ENCODE peak calls at places on chromosomes 1 and 21, in eight cellular contexts. Y is progenitor cell of endocrine pancreas; A is trophoblast cell; D is stimulated activated CD8-positive, alpha-beta memory T cell treated with anti-CD3 and anti-CD28 coated beads, Interleukin-7, amount 100 ng/mL, for 1 hour; G is tibial nerve; B is A549; W is endodermal cell; C is dorsolateral prefrontal cortex. M is an unnamed sample.

GRCh38 chr1:6803357-6803756 is 18.1 kb downstream of the CAMTA1 start:
- DNase-seq in G (no peak), Y (no peak), A (peak), B (no peak), D (no peak), W (no peak), C (no peak), M (no peak)

GRCh38 chr1:29395724-29396437 is 159.6 kb downstream of the PTPRU start:
- DNase-seq in W (no peak), B (no peak), D (no peak), G (no peak), C (no peak), A (no peak), Y (no peak), M (no peak)

GRCh38 chr1:42239041-42239440 is 74.5 kb upstream of the GUCA2A start:
- DNase-seq in B (no peak), Y (no peak), W (no peak), D (no peak), G (no peak), A (no peak), C (no peak), M (no peak)

GRCh38 chr1:114235956-114236355 is 82.3 kb upstream of the SYT6 start:
- DNase-seq in D (no peak), W (no peak), B (no peak), Y (no peak), C (no peak), G (no peak), A (no peak), M (no peak)

GRCh38 chr1:160214481-160215140 is 9.4 kb downstream of the PEA15 start:
- DNase-seq in Y (no peak), G (no peak), B (no peak), D (no peak), C (no peak), W (no peak), A (no peak), M (no peak)

GRCh38 chr1:156675271-156675708 is 1.9 kb downstream of the NES start:
- DNase-seq in Y (no peak), C (no peak), A (no peak), B (no peak), D (no peak), G (no peak), W (peak), M (no peak)

GRCh38 chr1:171251741-171252300 is 3.5 kb downstream of the FMO1 start:
- DNase-seq in C (no peak), W (no peak), A (peak), B (peak), D (no peak), G (no peak), Y (peak), M (peak)

GRCh38 chr1:8427986-8428385 is 110.1 kb downstream of the SLC45A1 start:
- DNase-seq in B (no peak), C (peak), A (no peak), D (no peak), W (no peak), Y (no peak), G (no peak), M (no peak)

GRCh38 chr1:153962088-153963029 is 978 bp downstream of the SLC39A1 start:
- DNase-seq in W (peak), Y (no peak), C (no peak), B (no peak), G (peak), D (no peak), A (peak), M (peak)

GRCh38 chr1:201468501-201468843 is 516 bp downstream of the PHLDA3 start:
- DNase-seq in G (no peak), C (no peak), Y (peak), A (peak), W (peak), D (no peak), B (no peak), M (peak)

GRCh38 chr1:20184481-20184900 is 1.4 kb upstream of the UBXN10 start:
- DNase-seq in W (no peak), Y (no peak), A (peak), D (no peak), B (no peak), C (peak), G (no peak), M (peak)

GRCh38 chr21:45262616-45263015 is 25.1 kb downstream of the POFUT2 start:
- DNase-seq in B (no peak), D (no peak), G (no peak), Y (no peak), C (no peak), W (peak), A (peak), M (no peak)

GRCh38 chr1:7705048-7705907 is 65.8 kb upstream of the VAMP3 start:
- DNase-seq in C (peak), A (no peak), W (peak), G (no peak), B (no peak), D (no peak), Y (no peak), M (no peak)

GRCh38 chr1:26049531-26050254 is 3.8 kb upstream of the SLC30A2 start:
- DNase-seq in B (no peak), W (no peak), C (no peak), G (no peak), D (no peak), A (peak), Y (no peak), M (no peak)

GRCh38 chr1:156196445-156196844 is 2.5 kb downstream of the SLC25A44 start:
- DNase-seq in C (no peak), B (no peak), Y (no peak), D (no peak), A (no peak), G (no peak), W (no peak), M (no peak)

GRCh38 chr1:183580281-183580682 is 10.0 kb downstream of the NCF2 start:
- DNase-seq in C (no peak), B (peak), G (peak), D (no peak), A (peak), Y (no peak), W (peak), M (peak)

GRCh38 chr1:16067127-16067768 is 6.2 kb downstream of the FAM131C start:
- DNase-seq in G (no peak), Y (peak), W (peak), B (peak), A (no peak), C (peak), D (no peak), M (no peak)

GRCh38 chr1:22168412-22168973 is 25.6 kb upstream of the WNT4 start:
- DNase-seq in Y (no peak), W (no peak), B (no peak), C (no peak), A (no peak), G (no peak), D (no peak), M (no peak)

GRCh38 chr21:43805275-43805800 is 16.0 kb downstream of the RRP1 start:
- DNase-seq in Y (no peak), C (no peak), G (no peak), D (no peak), B (no peak), W (no peak), A (no peak), M (no peak)

GRCh38 chr21:18245493-18245967 is 897 bp downstream of the CHODL start:
- DNase-seq in B (no peak), D (no peak), A (no peak), Y (peak), W (peak), C (no peak), G (no peak), M (no peak)

GRCh38 chr1:79110749-79111148 is 104.2 kb upstream of the ADGRL4 start:
- DNase-seq in C (no peak), W (no peak), D (no peak), A (no peak), G (no peak), Y (no peak), B (no peak), M (no peak)

GRCh38 chr1:207925210-207925609 is 14.3 kb upstream of the CD34 start:
- DNase-seq in Y (no peak), D (no peak), B (no peak), C (no peak), G (no peak), A (peak), W (peak), M (no peak)

GRCh38 chr1:5597991-5598823 is 394.0 kb downstream of the NPHP4 start:
- DNase-seq in D (no peak), W (peak), C (no peak), B (no peak), G (peak), A (no peak), Y (no peak), M (peak)

GRCh38 chr1:46284597-46285564 is 18.5 kb downstream of the LRRC41 start:
- DNase-seq in C (no peak), A (no peak), Y (no peak), B (no peak), W (no peak), D (no peak), G (no peak), M (no peak)

GRCh38 chr1:1150100-1150499 is 23.6 kb upstream of the TTLL10 start:
- DNase-seq in G (no peak), D (no peak), A (no peak), B (no peak), C (no peak), W (no peak), Y (no peak), M (no peak)

GRCh38 chr21:44930543-44930981 is 9.3 kb upstream of the SLX9 start:
- DNase-seq in A (no peak), Y (no peak), W (peak), D (peak), C (no peak), G (no peak), B (no peak), M (no peak)

GRCh38 chr1:165143437-165144065 is 213.0 kb downstream of the LMX1A start:
- DNase-seq in Y (no peak), G (no peak), A (peak), W (peak), C (no peak), D (no peak), B (no peak), M (peak)

GRCh38 chr1:8422439-8423133 is 104.7 kb downstream of the SLC45A1 start:
- DNase-seq in B (no peak), D (no peak), C (no peak), W (no peak), G (peak), A (no peak), Y (no peak), M (peak)

GRCh38 chr21:33162436-33162921 is 67.3 kb upstream of the IFNAR2 start:
- DNase-seq in B (no peak), A (no peak), G (no peak), Y (no peak), D (no peak), C (no peak), W (no peak), M (no peak)

GRCh38 chr21:34073032-34073748 is at the start of the genes MRPS6 and SLC5A3:
- DNase-seq in G (peak), A (peak), Y (peak), B (peak), C (peak), D (peak), W (peak), M (peak)

GRCh38 chr1:165531021-165531420 is 12.8 kb upstream of the LRRC52 start:
- DNase-seq in G (peak), D (no peak), Y (no peak), C (no peak), B (no peak), W (no peak), A (no peak), M (peak)

GRCh38 chr1:7698666-7699065 is 72.4 kb upstream of the VAMP3 start:
- DNase-seq in A (no peak), C (no peak), G (no peak), B (no peak), W (no peak), D (no peak), Y (no peak), M (no peak)

GRCh38 chr1:119982006-119982405 is 85.7 kb upstream of the ADAM30 start:
- DNase-seq in Y (no peak), B (no peak), C (no peak), A (no peak), G (no peak), D (no peak), W (no peak), M (no peak)

GRCh38 chr1:109997867-109998229 is 13.3 kb downstream of the AHCYL1 start:
- DNase-seq in W (no peak), B (no peak), A (no peak), C (no peak), D (no peak), G (no peak), Y (no peak), M (no peak)

GRCh38 chr1:22710688-22711024 is at the start of gene EPHB2:
- DNase-seq in Y (peak), W (peak), D (no peak), B (peak), G (no peak), A (peak), C (peak), M (peak)

M was measured in MCF 10A.